ENCODE peak calls at places on chromosomes 12 and 14, in six cellular contexts. One of them, this sample, is unnamed.

GRCh38 chr12:116015525-116015924 is 262.0 kb downstream of the MED13L start:
- DNase-seq in CD8-positive, alpha-beta T cell: no peak
- DNase-seq in GM13977: peak
- DNase-seq in left ventricle myocardium inferior: no peak
- DNase-seq in activated T-cell treated with anti-CD3 and anti-CD28 coated beads, Interleukin-2, amount 50 U/mL, for 72 hours: no peak
- DNase-seq in non-pigmented ciliary epithelial cell: peak
- DNase-seq in this sample: peak

GRCh38 chr12:75706786-75707605 is 195.6 kb upstream of the KRR1 start:
- DNase-seq in CD8-positive, alpha-beta T cell: no peak
- DNase-seq in non-pigmented ciliary epithelial cell: no peak
- DNase-seq in activated T-cell treated with anti-CD3 and anti-CD28 coated beads, Interleukin-2, amount 50 U/mL, for 72 hours: no peak
- DNase-seq in GM13977: no peak
- DNase-seq in left ventricle myocardium inferior: no peak
- DNase-seq in this sample: no peak

GRCh38 chr14:95359974-95360826 is 40.5 kb upstream of the CLMN start:
- DNase-seq in non-pigmented ciliary epithelial cell: no peak
- DNase-seq in CD8-positive, alpha-beta T cell: no peak
- DNase-seq in GM13977: peak
- DNase-seq in left ventricle myocardium inferior: no peak
- DNase-seq in activated T-cell treated with anti-CD3 and anti-CD28 coated beads, Interleukin-2, amount 50 U/mL, for 72 hours: no peak
- DNase-seq in this sample: peak

GRCh38 chr14:65230287-65230728 is 128.0 kb upstream of the MAX start:
- DNase-seq in left ventricle myocardium inferior: peak
- DNase-seq in CD8-positive, alpha-beta T cell: no peak
- DNase-seq in activated T-cell treated with anti-CD3 and anti-CD28 coated beads, Interleukin-2, amount 50 U/mL, for 72 hours: no peak
- DNase-seq in GM13977: no peak
- DNase-seq in non-pigmented ciliary epithelial cell: no peak
- DNase-seq in this sample: no peak

GRCh38 chr12:92021665-92022033 is 124.0 kb downstream of the BTG1 start:
- DNase-seq in CD8-positive, alpha-beta T cell: no peak
- DNase-seq in left ventricle myocardium inferior: no peak
- DNase-seq in activated T-cell treated with anti-CD3 and anti-CD28 coated beads, Interleukin-2, amount 50 U/mL, for 72 hours: no peak
- DNase-seq in GM13977: no peak
- DNase-seq in non-pigmented ciliary epithelial cell: no peak
- DNase-seq in this sample: no peak

GRCh38 chr12:124809391-124809790 is 54.3 kb downstream of the SCARB1 start:
- DNase-seq in non-pigmented ciliary epithelial cell: no peak
- DNase-seq in GM13977: no peak
- DNase-seq in CD8-positive, alpha-beta T cell: no peak
- DNase-seq in left ventricle myocardium inferior: no peak
- DNase-seq in activated T-cell treated with anti-CD3 and anti-CD28 coated beads, Interleukin-2, amount 50 U/mL, for 72 hours: no peak
- DNase-seq in this sample: no peak

GRCh38 chr12:81167694-81168093 is 89.8 kb downstream of the ACSS3 start:
- DNase-seq in CD8-positive, alpha-beta T cell: no peak
- DNase-seq in left ventricle myocardium inferior: no peak
- DNase-seq in GM13977: no peak
- DNase-seq in activated T-cell treated with anti-CD3 and anti-CD28 coated beads, Interleukin-2, amount 50 U/mL, for 72 hours: no peak
- DNase-seq in non-pigmented ciliary epithelial cell: peak
- DNase-seq in this sample: peak

GRCh38 chr14:22973217-22974032 is 8.9 kb downstream of the AJUBA start:
- DNase-seq in CD8-positive, alpha-beta T cell: peak
- DNase-seq in non-pigmented ciliary epithelial cell: no peak
- DNase-seq in left ventricle myocardium inferior: no peak
- DNase-seq in activated T-cell treated with anti-CD3 and anti-CD28 coated beads, Interleukin-2, amount 50 U/mL, for 72 hours: peak
- DNase-seq in GM13977: peak
- DNase-seq in this sample: peak

GRCh38 chr12:50102648-50103309 is 1.0 kb upstream of the GPD1 start:
- DNase-seq in GM13977: peak
- DNase-seq in non-pigmented ciliary epithelial cell: no peak
- DNase-seq in left ventricle myocardium inferior: no peak
- DNase-seq in activated T-cell treated with anti-CD3 and anti-CD28 coated beads, Interleukin-2, amount 50 U/mL, for 72 hours: no peak
- DNase-seq in CD8-positive, alpha-beta T cell: no peak
- DNase-seq in this sample: no peak

GRCh38 chr14:72619071-72619710 is 274.7 kb downstream of the DPF3 start:
- DNase-seq in GM13977: no peak
- DNase-seq in non-pigmented ciliary epithelial cell: no peak
- DNase-seq in CD8-positive, alpha-beta T cell: peak
- DNase-seq in left ventricle myocardium inferior: no peak
- DNase-seq in activated T-cell treated with anti-CD3 and anti-CD28 coated beads, Interleukin-2, amount 50 U/mL, for 72 hours: no peak
- DNase-seq in this sample: no peak

GRCh38 chr12:29692237-29692636 is 91.5 kb downstream of the TMTC1 start:
- DNase-seq in non-pigmented ciliary epithelial cell: no peak
- DNase-seq in GM13977: no peak
- DNase-seq in activated T-cell treated with anti-CD3 and anti-CD28 coated beads, Interleukin-2, amount 50 U/mL, for 72 hours: no peak
- DNase-seq in left ventricle myocardium inferior: no peak
- DNase-seq in CD8-positive, alpha-beta T cell: no peak
- DNase-seq in this sample: no peak

GRCh38 chr14:68164723-68165122 is 345.1 kb downstream of the RAD51B start:
- DNase-seq in CD8-positive, alpha-beta T cell: no peak
- DNase-seq in left ventricle myocardium inferior: no peak
- DNase-seq in activated T-cell treated with anti-CD3 and anti-CD28 coated beads, Interleukin-2, amount 50 U/mL, for 72 hours: no peak
- DNase-seq in GM13977: no peak
- DNase-seq in non-pigmented ciliary epithelial cell: no peak
- DNase-seq in this sample: no peak

This sample was measured in astrocyte of the cerebellum.